ENCODE peak calls at places on chromosome 6, in nine cellular contexts. H, D, W, X, F, U, M, P and I are unnamed samples.

GRCh38 chr6:144955853-144956252 is 670.7 kb downstream of the UTRN start:
- DNase-seq in P (no peak), F (no peak), M (no peak), X (no peak), U (no peak), D (peak; percentile 50), H (no peak), W (no peak), I (no peak)

GRCh38 chr6:109455502-109456282 is at the start of gene MICAL1:
- DNase-seq in P (no peak), X (peak; percentile 55), H (no peak), F (peak; percentile 81), U (peak; percentile 69), W (peak; percentile 67), M (no peak), D (no peak), I (peak; percentile 64)

GRCh38 chr6:16258709-16259075 is 20.3 kb downstream of the GMPR start:
- DNase-seq in U (no peak), W (no peak), M (no peak), H (no peak), D (no peak), P (no peak), F (no peak), X (no peak), I (no peak)

GRCh38 chr6:17297261-17298080 is 16.3 kb downstream of the RBM24 start:
- DNase-seq in W (no peak), F (no peak), P (no peak), D (no peak), M (no peak), H (no peak), X (no peak), U (no peak), I (no peak)

GRCh38 chr6:118813795-118814194 is 80.2 kb upstream of the ASF1A start:
- DNase-seq in M (no peak), W (no peak), D (peak; percentile 12), H (no peak), X (no peak), U (peak; percentile 48), F (peak; percentile 83), P (no peak), I (no peak)

GRCh38 chr6:32700391-32701040 is 34.1 kb upstream of the HLA-DQB1 start:
- DNase-seq in F (peak; percentile 38), X (peak; percentile 48), M (peak; percentile 9), P (peak; percentile 15), H (peak; percentile 39), D (no peak), W (no peak), U (peak; percentile 30), I (no peak)

GRCh38 chr6:53659458-53659857 is 6.1 kb downstream of the KLHL31 start:
- DNase-seq in F (no peak), W (no peak), M (no peak), P (no peak), D (no peak), X (no peak), H (no peak), U (no peak), I (no peak)

GRCh38 chr6:151475653-151476523 is 17.9 kb upstream of the CCDC170 start:
- DNase-seq in X (peak; percentile 43), D (no peak), U (peak; percentile 64), W (peak; percentile 20), F (peak; percentile 30), H (peak; percentile 60), M (no peak), P (no peak), I (no peak)

GRCh38 chr6:20700375-20700774 is 166.1 kb downstream of the CDKAL1 start:
- DNase-seq in U (no peak), F (no peak), P (no peak), X (no peak), M (no peak), W (no peak), D (no peak), H (no peak), I (no peak)

GRCh38 chr6:2732503-2733089 is 18.1 kb downstream of the MYLK4 start:
- DNase-seq in P (no peak), X (no peak), M (no peak), F (no peak), U (no peak), W (no peak), H (no peak), D (no peak), I (no peak)

GRCh38 chr6:54624779-54625178 is 221.8 kb upstream of the FAM83B start:
- DNase-seq in U (no peak), H (no peak), F (no peak), P (peak; percentile 44), D (peak; percentile 46), M (no peak), X (no peak), W (no peak), I (no peak)

GRCh38 chr6:125700591-125701353 is 48.7 kb upstream of the HEY2 start:
- DNase-seq in H (no peak), D (no peak), U (no peak), X (peak; percentile 16), W (no peak), P (no peak), F (no peak), M (no peak), I (no peak)

GRCh38 chr6:169896826-169897456 is 145.5 kb downstream of the ERMARD start:
- DNase-seq in W (no peak), D (no peak), H (no peak), P (no peak), M (no peak), U (no peak), F (no peak), X (no peak), I (no peak)

GRCh38 chr6:101662111-101662897 is 268.8 kb downstream of the GRIK2 start:
- DNase-seq in U (no peak), W (no peak), F (peak; percentile 1), H (no peak), X (no peak), P (no peak), M (no peak), D (no peak), I (no peak)

GRCh38 chr6:117232191-117232590 is 33.2 kb upstream of the VGLL2 start:
- DNase-seq in M (no peak), H (no peak), P (no peak), U (no peak), F (no peak), D (no peak), W (no peak), X (no peak), I (no peak)

GRCh38 chr6:22613695-22614094 is 44.3 kb downstream of the HDGFL1 start:
- DNase-seq in H (peak; percentile 61), W (no peak), P (peak; percentile 52), F (no peak), U (no peak), X (no peak), M (no peak), D (peak; percentile 89), I (peak; percentile 30)

GRCh38 chr6:79833264-79833663 is 114.1 kb downstream of the ELOVL4 start:
- DNase-seq in U (no peak), D (no peak), H (no peak), X (no peak), M (no peak), P (no peak), F (no peak), W (no peak), I (peak; percentile 16)

GRCh38 chr6:45076217-45076616 is 251.9 kb upstream of the RUNX2 start:
- DNase-seq in X (no peak), M (no peak), U (no peak), H (no peak), W (no peak), F (no peak), D (peak; percentile 19), P (peak; percentile 3), I (no peak)

GRCh38 chr6:150720774-150721233 is 121.1 kb downstream of the PLEKHG1 start:
- DNase-seq in M (no peak), W (no peak), U (no peak), H (no peak), X (peak; percentile 37), P (no peak), D (no peak), F (peak; percentile 57), I (no peak)

GRCh38 chr6:119148825-119149525 is 70.5 kb upstream of the FAM184A start:
- DNase-seq in W (no peak), M (no peak), P (no peak), F (no peak), D (no peak), X (no peak), U (no peak), H (peak; percentile 29), I (no peak)

GRCh38 chr6:80003841-80004198 is 629 bp upstream of the TTK start:
- DNase-seq in M (no peak), X (no peak), W (peak; percentile 17), H (no peak), U (peak; percentile 39), D (no peak), F (peak; percentile 75), P (no peak), I (no peak)

GRCh38 chr6:16333580-16333979 is 95.2 kb downstream of the GMPR start:
- DNase-seq in P (no peak), H (no peak), D (no peak), U (no peak), M (no peak), W (no peak), X (no peak), F (no peak), I (no peak)